ENCODE peak calls at places on chromosome 20, in five cellular contexts. S is HepG2, V is keratinocyte, X is H9, M is A549. E is an unnamed sample. For H3K9me3, the result is how much of the 10 kb centered on the place peaks cover.

GRCh38 chr20:48456361-48457184 is 371.2 kb downstream of the PREX1 start:
- DNase-seq in S (no peak), V (no peak), X (no peak), M (no peak), E (no peak)

GRCh38 chr20:1293641-1294379 is 27.7 kb downstream of the SNPH start:
- DNase-seq in S (no peak), V (no peak), X (no peak), M (no peak), E (no peak)

GRCh38 chr20:4119854-4120209 is 104.5 kb upstream of the RNF24 start:
- DNase-seq in S (no peak), V (no peak), X (no peak), M (no peak), E (no peak)

GRCh38 chr20:61356171-61356570 is 104.1 kb downstream of the CDH4 start:
- DNase-seq in S (no peak), V (no peak), X (no peak), M (no peak), E (no peak)

GRCh38 chr20:17343631-17344447 is 117.0 kb downstream of the PCSK2 start:
- DNase-seq in S (no peak), V (no peak), X (no peak), M (no peak), E (no peak)

GRCh38 chr20:51376121-51376520 is 166.4 kb downstream of the NFATC2 start:
- DNase-seq in S (no peak), V (no peak), X (no peak), M (no peak), E (no peak)

GRCh38 chr20:2752631-2753455 is 47.6 kb downstream of the CPXM1 start:
- DNase-seq in S (peak), V (no peak), X (peak), M (peak), E (peak)

GRCh38 chr20:1001981-1002681 is at the start of gene RSPO4:
- DNase-seq in S (no peak), V (no peak), X (peak), M (no peak), E (peak)

GRCh38 chr20:32793059-32793458 is 26.7 kb upstream of the MAPRE1 start:
- DNase-seq in S (no peak), V (no peak), X (no peak), M (no peak), E (no peak)

GRCh38 chr20:32792316-32792715 is 27.4 kb upstream of the MAPRE1 start:
- DNase-seq in S (peak), V (no peak), X (no peak), M (no peak), E (peak)

GRCh38 chr20:32797160-32797468 is 22.6 kb upstream of the MAPRE1 start:
- DNase-seq in S (no peak), V (no peak), X (no peak), M (no peak), E (no peak)

GRCh38 chr20:32798046-32798985 is 21.4 kb upstream of the MAPRE1 start:
- DNase-seq in S (no peak), V (no peak), X (no peak), M (no peak), E (no peak)

DNA sequence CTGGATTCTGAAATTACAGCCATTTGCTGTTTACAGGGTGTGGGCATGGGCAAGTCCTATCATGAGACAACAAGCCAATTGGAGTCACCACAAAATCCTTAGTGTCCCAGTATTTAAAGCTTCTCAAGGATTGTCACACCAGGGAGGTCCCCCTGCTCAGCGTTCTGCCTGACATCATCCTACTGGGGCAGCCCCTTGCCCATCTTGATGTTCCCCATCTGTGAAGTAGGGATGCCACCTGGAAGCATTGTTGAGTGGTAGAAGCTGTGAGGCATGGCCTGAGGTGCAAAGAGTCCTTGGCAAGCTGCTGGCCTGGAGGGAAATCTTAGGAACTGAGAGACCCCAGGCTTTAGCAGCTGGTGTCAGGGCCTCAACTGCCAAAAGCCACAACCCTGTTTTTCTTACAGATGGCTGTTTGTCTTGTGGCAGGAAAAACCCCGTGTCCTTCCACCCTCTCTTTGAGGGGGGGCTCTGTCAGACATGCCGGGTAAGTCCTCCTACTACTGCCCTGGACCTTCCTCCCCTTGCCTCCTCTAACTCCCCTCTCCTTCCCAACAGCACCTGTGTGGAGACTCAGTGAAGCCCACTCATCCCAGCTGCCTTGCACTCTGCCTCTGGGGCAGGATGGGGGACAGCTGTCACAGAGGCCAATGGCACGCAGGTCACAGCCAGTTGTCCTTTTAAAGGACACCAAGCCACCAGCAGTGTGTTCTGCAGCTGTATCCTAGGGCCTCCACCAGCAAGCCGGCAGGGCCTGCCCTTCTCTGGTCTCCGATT is 23.2 kb upstream of the MAPRE1 start:
- DNase-seq in S (no peak), V (no peak), X (no peak), M (no peak), E (no peak)
- TF ChIP-seq CTCF in S (no peak), V (no peak), X (no peak), M (no peak), E (no peak)

GRCh38 chr20:59624401-59624800 is 20.1 kb downstream of the PHACTR3 start:
- DNase-seq in S (no peak), V (no peak), X (no peak), M (no peak), E (no peak)

GRCh38 chr20:59623583-59623982 is 19.2 kb downstream of the PHACTR3 start:
- DNase-seq in S (no peak), V (no peak), X (no peak), M (no peak), E (no peak)

GRCh38 chr20:59620860-59621485 is 16.6 kb downstream of the PHACTR3 start:
- DNase-seq in S (no peak), V (no peak), X (no peak), M (no peak), E (no peak)

GRCh38 chr20:59623133-59623532 is 18.8 kb downstream of the PHACTR3 start:
- DNase-seq in S (no peak), V (no peak), X (no peak), M (no peak), E (no peak)

GRCh38 chr20:59622496-59622895 is 18.2 kb downstream of the PHACTR3 start:
- DNase-seq in S (no peak), V (no peak), X (no peak), M (no peak), E (no peak)
- H3K9me3 ChIP-seq in S (under half), V (under half), X (under half), M (under half), E (under half)

GRCh38 chr20:41818991-41819390 is 200.8 kb upstream of the CHD6 start:
- DNase-seq in S (no peak), V (no peak), X (no peak), M (no peak), E (no peak)
- H3K4me2 ChIP-seq in S (no peak), V (no peak), X (no peak), M (no peak), E (no peak)

GRCh38 chr20:37276494-37277252 is 12.8 kb upstream of the MANBAL start:
- DNase-seq in S (peak), V (no peak), X (no peak), M (peak), E (peak)
- TF ChIP-seq CTCF in S (peak), V (peak), X (no peak), M (peak), E (peak)

GRCh38 chr20:40630723-40631631 is 58.1 kb downstream of the MAFB start:
- DNase-seq in S (no peak), V (no peak), X (no peak), M (no peak), E (no peak)

GRCh38 chr20:40634891-40635290 is 54.1 kb downstream of the MAFB start:
- DNase-seq in S (no peak), V (no peak), X (no peak), M (no peak), E (no peak)

GRCh38 chr20:40635990-40636389 is 53.0 kb downstream of the MAFB start:
- DNase-seq in S (no peak), V (no peak), X (no peak), M (no peak), E (no peak)

GRCh38 chr20:40633123-40633850 is 55.7 kb downstream of the MAFB start:
- DNase-seq in S (no peak), V (no peak), X (no peak), M (no peak), E (no peak)

DNA sequence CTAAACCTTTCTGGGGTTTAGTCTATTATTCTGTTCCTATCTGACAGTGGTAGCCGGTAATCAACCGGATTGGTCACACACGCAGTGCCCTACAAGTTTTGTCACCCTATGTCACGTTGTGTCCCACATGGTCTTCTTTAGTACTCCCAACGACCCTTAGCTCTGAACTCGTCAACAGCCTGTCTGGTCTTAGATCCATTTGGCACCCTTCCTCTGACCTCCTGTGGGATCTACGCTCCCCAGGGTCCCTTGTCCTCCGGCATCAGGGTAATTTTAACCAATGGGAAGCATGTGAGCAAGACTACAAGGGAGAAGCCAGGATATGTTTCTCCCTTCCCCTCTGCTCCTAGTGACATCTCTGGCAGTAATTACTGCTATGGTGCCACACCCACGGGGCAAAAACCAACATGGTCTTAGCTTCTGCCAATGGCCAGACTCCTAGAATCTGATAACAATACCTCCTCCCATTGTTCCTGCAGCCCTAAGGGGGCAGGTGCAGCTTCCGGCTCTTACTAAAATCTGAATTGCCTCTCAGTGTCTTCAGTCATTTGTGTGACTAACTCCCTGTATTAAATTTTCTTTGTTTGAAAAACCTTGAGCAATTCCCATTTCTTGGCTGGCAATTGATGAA is 56.6 kb downstream of the MAFB start:
- DNase-seq in S (no peak), V (no peak), X (no peak), M (no peak), E (no peak)
- H3K9me3 ChIP-seq in S (under half), V (under half), X (under half), M (under half), E (under half)

GRCh38 chr20:63737690-63737939 is 1.2 kb downstream of the LIME1 start:
- DNase-seq in S (peak), V (no peak), X (no peak), M (no peak), E (no peak)

GRCh38 chr20:63736893-63737689 is 627 bp downstream of the LIME1 start:
- DNase-seq in S (no peak), V (no peak), X (peak), M (no peak), E (peak)

GRCh38 chr20:63734111-63734945 is 2.1 kb upstream of the LIME1 start:
- DNase-seq in S (no peak), V (no peak), X (no peak), M (no peak), E (no peak)

GRCh38 chr20:63734946-63735858 is 1.3 kb upstream of the LIME1 start:
- DNase-seq in S (no peak), V (no peak), X (no peak), M (no peak), E (no peak)

GRCh38 chr20:63735859-63736718 is at the start of gene LIME1:
- DNase-seq in S (no peak), V (no peak), X (peak), M (no peak), E (peak)
- H3K4me2 ChIP-seq in S (peak), V (peak), X (peak), M (no peak), E (peak)

E was measured in hepatocyte.